ENCODE peak calls at places on chromosomes 12 and 14, in nine cellular contexts. M is trophoblast cell, E is astrocyte, S is neural progenitor cell, Q is endothelial cell of umbilical vein, N is H9, W is SK-N-SH, Z is mammary epithelial cell, K is neuronal stem cell. H is an unnamed sample.

GRCh38 chr12:50220357-50221061 is 53.3 kb upstream of the CERS5 start:
- DNase-seq in M (peak), E (peak), S (peak), Q (peak), N (no peak), W (peak), Z (peak), K (no peak), H (peak)

GRCh38 chr12:11822071-11822818 is 172.8 kb downstream of the ETV6 start:
- DNase-seq in M (no peak), E (peak), S (peak), Q (peak), N (no peak), W (no peak), Z (peak), K (peak), H (peak)

GRCh38 chr12:71799105-71799504 is 40.5 kb upstream of the TBC1D15 start:
- DNase-seq in M (no peak), E (no peak), S (peak), Q (peak), N (no peak), W (no peak), Z (peak), K (no peak), H (peak)

GRCh38 chr12:108798551-108799221 is 58.7 kb downstream of the SSH1 start:
- DNase-seq in M (no peak), E (peak), S (no peak), Q (peak), N (no peak), W (no peak), Z (peak), K (no peak), H (peak)

GRCh38 chr12:115504241-115504941 is 773.1 kb downstream of the MED13L start:
- DNase-seq in M (no peak), E (no peak), S (no peak), Q (no peak), N (no peak), W (no peak), Z (no peak), K (no peak), H (no peak)

GRCh38 chr12:45425426-45425825 is 209.5 kb downstream of the ANO6 start:
- DNase-seq in M (no peak), E (peak), S (no peak), Q (no peak), N (no peak), W (no peak), Z (no peak), K (no peak), H (peak)

GRCh38 chr14:68249534-68250517 is 430.2 kb downstream of the RAD51B start:
- DNase-seq in M (peak), E (peak), S (no peak), Q (peak), N (no peak), W (no peak), Z (peak), K (no peak), H (peak)

GRCh38 chr14:32364941-32365340 is 35.8 kb downstream of the AKAP6 start:
- DNase-seq in M (no peak), E (no peak), S (no peak), Q (no peak), N (no peak), W (peak), Z (no peak), K (no peak), H (no peak)

GRCh38 chr12:26939192-26939832 is 1.0 kb downstream of the FGFR1OP2 start:
- DNase-seq in M (no peak), E (no peak), S (no peak), Q (peak), N (no peak), W (no peak), Z (peak), K (no peak), H (peak)

GRCh38 chr14:49879683-49880204 is 13.1 kb upstream of the ARF6 start:
- DNase-seq in M (peak), E (peak), S (peak), Q (peak), N (peak), W (peak), Z (peak), K (no peak), H (peak)

GRCh38 chr14:99760817-99761216 is 32.4 kb upstream of the EML1 start:
- DNase-seq in M (no peak), E (no peak), S (no peak), Q (no peak), N (no peak), W (no peak), Z (no peak), K (no peak), H (no peak)

GRCh38 chr12:98402671-98403070 is 112.7 kb upstream of the TMPO start:
- DNase-seq in M (no peak), E (no peak), S (no peak), Q (no peak), N (no peak), W (no peak), Z (no peak), K (no peak), H (no peak)

GRCh38 chr12:96471368-96472040 is 17.9 kb upstream of the CFAP54 start:
- DNase-seq in M (no peak), E (peak), S (no peak), Q (peak), N (no peak), W (no peak), Z (peak), K (no peak), H (peak)

GRCh38 chr14:56211844-56212243 is 93.6 kb downstream of the PELI2 start:
- DNase-seq in M (no peak), E (no peak), S (no peak), Q (no peak), N (no peak), W (no peak), Z (no peak), K (no peak), H (no peak)

GRCh38 chr12:98645572-98646067 is 530 bp downstream of the APAF1 start:
- DNase-seq in M (peak), E (no peak), S (peak), Q (peak), N (no peak), W (no peak), Z (peak), K (peak), H (peak)

GRCh38 chr12:88579572-88579940 is 715 bp downstream of the KITLG start:
- DNase-seq in M (no peak), E (no peak), S (peak), Q (no peak), N (no peak), W (peak), Z (peak), K (no peak), H (peak)

GRCh38 chr12:63354919-63355318 is 203.9 kb upstream of the AVPR1A start:
- DNase-seq in M (no peak), E (no peak), S (no peak), Q (no peak), N (no peak), W (no peak), Z (no peak), K (no peak), H (no peak)

GRCh38 chr12:104671407-104672095 is 214.8 kb downstream of the CHST11 start:
- DNase-seq in M (peak), E (peak), S (no peak), Q (peak), N (no peak), W (peak), Z (peak), K (no peak), H (peak)

GRCh38 chr12:128853321-128854197 is at the start of gene GLT1D1:
- DNase-seq in M (no peak), E (no peak), S (peak), Q (no peak), N (peak), W (peak), Z (no peak), K (peak), H (no peak)

GRCh38 chr14:60807971-60808370 is 73.4 kb downstream of the MNAT1 start:
- DNase-seq in M (no peak), E (peak), S (no peak), Q (peak), N (no peak), W (no peak), Z (no peak), K (no peak), H (peak)

GRCh38 chr14:93328546-93328945 is 4.3 kb downstream of the BTBD7 start:
- DNase-seq in M (no peak), E (no peak), S (no peak), Q (no peak), N (no peak), W (no peak), Z (no peak), K (no peak), H (no peak)

GRCh38 chr14:93332032-93332852 is 594 bp downstream of the BTBD7 start:
- DNase-seq in M (peak), E (peak), S (peak), Q (peak), N (no peak), W (peak), Z (peak), K (peak), H (peak)

GRCh38 chr14:93331375-93332031 is 1.3 kb downstream of the BTBD7 start:
- DNase-seq in M (peak), E (no peak), S (peak), Q (peak), N (no peak), W (no peak), Z (no peak), K (no peak), H (no peak)

GRCh38 chr14:93329965-93330608 is 2.7 kb downstream of the BTBD7 start:
- DNase-seq in M (no peak), E (no peak), S (no peak), Q (peak), N (no peak), W (no peak), Z (no peak), K (no peak), H (no peak)

DNA sequence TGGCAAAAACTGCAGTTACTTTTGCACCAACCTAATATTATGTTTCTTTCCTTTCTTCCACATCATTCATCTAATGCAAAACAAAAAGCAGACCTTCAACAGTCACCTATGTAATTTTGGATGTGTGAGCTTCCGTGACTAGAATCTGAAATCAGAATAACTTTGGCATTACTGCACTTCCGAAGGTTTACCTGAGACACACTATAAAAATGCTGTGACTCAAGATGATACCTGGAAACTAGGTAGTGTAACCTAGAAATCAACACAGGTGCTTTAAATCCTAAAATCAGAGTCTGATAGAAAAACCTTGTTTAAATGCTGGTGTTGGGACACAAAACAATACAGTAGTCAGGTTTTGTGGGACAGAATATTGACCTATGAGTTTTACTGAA is 2.2 kb downstream of the BTBD7 start:
- DNase-seq in M (no peak), E (no peak), S (no peak), Q (no peak), N (no peak), W (no peak), Z (peak), K (no peak), H (no peak)
- H3K9ac ChIP-seq in M (no peak), E (no peak), S (no peak), Q (peak), N (no peak), W (no peak), Z (peak), K (no peak), H (no peak)

DNA sequence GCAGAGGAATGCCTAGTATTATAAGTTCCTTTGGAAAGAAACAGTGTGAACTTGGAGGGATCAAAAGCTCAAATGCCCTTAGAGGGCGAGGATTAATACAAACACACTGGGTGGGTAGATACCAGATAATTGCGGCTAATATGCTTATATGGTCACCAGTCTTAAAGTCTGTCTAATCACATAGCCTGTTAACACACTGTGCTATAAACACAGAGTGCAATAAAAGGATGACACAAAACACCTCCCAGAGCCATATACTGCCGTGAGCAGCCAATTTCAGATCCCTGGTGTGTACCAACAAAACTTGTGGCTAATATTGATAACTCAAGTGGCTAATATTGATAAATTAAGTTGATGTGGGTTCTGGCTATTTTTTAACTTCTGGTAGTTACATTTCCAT is 1.7 kb upstream of the IL26 start:
- DNase-seq in M (no peak), E (no peak), S (no peak), Q (no peak), N (no peak), W (no peak), Z (no peak), K (no peak), H (no peak)
- H3K4me2 ChIP-seq in M (no peak), E (no peak), S (no peak), Q (no peak), N (no peak), W (no peak), Z (no peak), K (no peak), H (no peak)

DNA sequence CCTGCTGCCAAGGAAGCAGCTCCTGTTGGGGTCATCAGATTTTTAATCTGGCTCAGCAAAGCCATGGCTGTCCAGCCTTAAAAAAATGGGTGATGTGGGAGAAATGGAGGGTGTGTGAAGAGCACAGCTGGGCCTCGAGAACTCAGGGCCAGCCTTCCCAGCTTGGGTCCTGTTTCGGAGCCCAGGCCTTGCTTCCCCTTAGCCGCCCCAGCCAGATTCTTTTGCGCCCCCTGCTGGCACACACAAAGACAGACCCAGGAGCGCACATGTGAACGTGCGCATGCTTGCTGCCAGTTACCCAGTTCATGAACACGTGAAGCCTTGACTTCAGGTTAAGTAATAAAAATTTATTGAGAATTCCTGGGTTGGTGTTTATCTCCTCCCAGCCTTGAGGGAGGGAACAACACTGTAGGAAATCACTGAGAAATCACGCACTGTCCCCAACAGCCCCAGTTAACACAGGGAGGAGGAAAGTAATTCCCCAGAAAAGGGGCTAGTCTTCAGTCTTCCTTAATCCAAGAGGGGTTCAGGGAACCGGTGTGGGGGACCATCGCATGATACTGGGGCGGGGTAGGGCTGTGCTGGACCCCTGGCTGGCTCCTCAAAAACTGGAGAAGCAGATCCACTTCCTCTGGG is 5.3 kb downstream of the PHB2 start:
- DNase-seq in M (peak), E (peak), S (peak), Q (peak), N (peak), W (peak), Z (peak), K (peak), H (peak)
- H3K9ac ChIP-seq in M (no peak), E (peak), S (no peak), Q (no peak), N (no peak), W (no peak), Z (peak), K (peak), H (no peak)

DNA sequence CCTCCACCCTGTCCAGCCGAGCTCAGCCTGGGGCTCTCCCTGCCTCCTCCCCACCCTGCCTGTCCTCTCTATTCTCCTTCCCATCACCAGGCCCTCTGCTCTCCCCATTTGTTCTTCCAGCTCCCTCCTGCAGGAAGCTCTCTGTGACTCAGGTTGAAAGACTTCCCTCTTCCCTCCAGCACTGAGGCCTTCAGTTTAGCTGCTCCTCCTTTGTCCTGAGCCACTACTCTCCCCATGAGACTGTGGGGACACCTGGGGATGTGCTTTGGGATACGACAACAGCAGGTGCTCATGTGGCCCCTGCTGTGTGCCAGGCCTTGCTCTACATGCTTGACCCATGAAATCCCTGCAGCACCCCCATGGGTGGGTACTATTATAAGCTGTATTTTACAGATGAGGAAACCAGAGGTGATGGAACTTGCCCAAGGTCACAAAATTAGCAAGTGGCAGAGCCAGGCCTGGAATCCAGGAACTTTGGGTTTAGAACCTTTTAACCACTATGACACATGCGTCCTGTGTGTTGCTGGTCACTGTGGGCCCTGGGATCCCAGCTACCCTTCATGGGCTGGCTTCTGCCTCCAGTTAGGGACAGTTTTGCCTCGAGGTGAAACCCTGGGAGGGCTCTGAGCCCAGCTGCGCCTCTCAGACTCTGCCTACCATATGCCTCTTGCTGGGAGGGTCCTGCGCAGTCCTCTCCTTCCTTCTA is 5.5 kb downstream of the KRT80 start:
- DNase-seq in M (no peak), E (peak), S (no peak), Q (peak), N (peak), W (no peak), Z (peak), K (no peak), H (peak)
- H3K4me2 ChIP-seq in M (peak), E (peak), S (no peak), Q (peak), N (no peak), W (peak), Z (peak), K (no peak), H (peak)

GRCh38 chr12:15863258-15863835 is 18.8 kb upstream of the STRAP start:
- DNase-seq in M (no peak), E (peak), S (peak), Q (no peak), N (no peak), W (no peak), Z (no peak), K (no peak), H (no peak)
- H3K9ac ChIP-seq in M (no peak), E (no peak), S (no peak), Q (no peak), N (no peak), W (no peak), Z (no peak), K (no peak), H (no peak)

GRCh38 chr12:116918464-116918863 is 7.7 kb downstream of the FBXW8 start:
- DNase-seq in M (no peak), E (no peak), S (no peak), Q (no peak), N (no peak), W (no peak), Z (no peak), K (no peak), H (no peak)

GRCh38 chr12:116915326-116915725 is 4.6 kb downstream of the FBXW8 start:
- DNase-seq in M (no peak), E (no peak), S (no peak), Q (no peak), N (no peak), W (no peak), Z (no peak), K (no peak), H (no peak)

GRCh38 chr12:116916714-116917114 is 6.0 kb downstream of the FBXW8 start:
- DNase-seq in M (peak), E (peak), S (no peak), Q (peak), N (no peak), W (no peak), Z (peak), K (no peak), H (peak)

GRCh38 chr12:116919247-116919671 is 8.5 kb downstream of the FBXW8 start:
- DNase-seq in M (no peak), E (no peak), S (no peak), Q (no peak), N (no peak), W (no peak), Z (no peak), K (no peak), H (no peak)

GRCh38 chr12:116916122-116916521 is 5.4 kb downstream of the FBXW8 start:
- DNase-seq in M (peak), E (peak), S (no peak), Q (no peak), N (no peak), W (no peak), Z (peak), K (no peak), H (no peak)
- H3K4me2 ChIP-seq in M (peak), E (no peak), S (no peak), Q (no peak), N (no peak), W (peak), Z (peak), K (no peak), H (no peak)

DNA sequence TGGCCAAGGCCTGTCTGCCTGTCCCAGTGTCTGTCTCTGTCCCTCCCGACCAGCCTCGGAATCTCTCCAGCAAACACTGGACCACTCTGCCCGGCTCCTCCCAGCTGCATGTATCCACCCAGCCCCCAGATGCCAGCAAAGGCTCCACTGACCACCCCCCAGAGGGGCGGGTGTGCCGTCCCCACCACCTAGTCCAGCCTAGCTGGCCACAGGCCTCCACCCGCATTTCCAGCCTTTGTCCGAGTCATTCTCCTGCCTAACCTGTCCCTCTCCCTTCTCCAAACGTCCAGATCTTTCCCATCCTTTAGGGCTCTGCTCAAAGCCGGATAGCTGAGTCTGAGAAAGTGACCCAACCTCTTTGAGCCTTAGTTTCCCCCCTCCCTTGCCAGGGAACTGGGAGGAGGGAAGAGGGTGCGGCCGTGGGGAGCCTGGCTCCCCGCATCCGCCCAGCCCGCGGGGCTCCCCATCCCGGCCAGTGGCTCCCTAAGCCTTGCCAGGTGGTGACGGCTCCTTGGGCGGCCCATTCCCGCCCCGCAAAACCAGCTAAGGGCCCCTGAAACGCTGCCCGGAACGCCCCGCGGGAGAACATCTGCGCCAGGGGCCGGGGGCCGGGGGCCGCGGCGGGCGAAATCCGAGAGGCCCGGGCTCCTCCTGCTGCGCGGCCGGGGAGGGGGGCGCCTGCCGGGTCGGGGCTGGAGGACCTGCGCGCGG is 34.6 kb upstream of the ANKRD9 start:
- DNase-seq in M (peak), E (no peak), S (peak), Q (no peak), N (peak), W (peak), Z (no peak), K (no peak), H (no peak)
- H3K9ac ChIP-seq in M (no peak), E (no peak), S (no peak), Q (no peak), N (no peak), W (no peak), Z (no peak), K (no peak), H (no peak)